ENCODE peak calls at places on chromosomes 12 and 14, in eight cellular contexts. One of them, this sample, is unnamed.

GRCh38 chr14:53545217-53545616 is 392.1 kb upstream of the DDHD1 start:
- ATAC-seq in Panc1: no peak
- ATAC-seq in HepG2: no peak
- ATAC-seq in GM23338: no peak
- ATAC-seq in GM12878: peak
- ATAC-seq in HCT116: no peak
- ATAC-seq in K562: no peak
- ATAC-seq in upper lobe of left lung: no peak
- ATAC-seq in this sample: no peak

GRCh38 chr14:74913986-74914573 is 9.0 kb downstream of the RPS6KL1 start:
- ATAC-seq in HepG2: peak
- ATAC-seq in K562: peak
- ATAC-seq in GM12878: peak
- ATAC-seq in HCT116: peak
- ATAC-seq in GM23338: peak
- ATAC-seq in Panc1: peak
- ATAC-seq in upper lobe of left lung: peak
- ATAC-seq in this sample: peak

GRCh38 chr12:122743895-122744525 is 8.6 kb upstream of the DENR start:
- ATAC-seq in GM23338: no peak
- ATAC-seq in HepG2: no peak
- ATAC-seq in K562: no peak
- ATAC-seq in Panc1: no peak
- ATAC-seq in upper lobe of left lung: peak
- ATAC-seq in HCT116: no peak
- ATAC-seq in GM12878: no peak
- ATAC-seq in this sample: no peak

GRCh38 chr12:58413794-58414193 is 472.4 kb downstream of the ATP23 start:
- ATAC-seq in HCT116: no peak
- ATAC-seq in GM23338: no peak
- ATAC-seq in HepG2: no peak
- ATAC-seq in K562: no peak
- ATAC-seq in Panc1: peak
- ATAC-seq in GM12878: no peak
- ATAC-seq in upper lobe of left lung: no peak
- ATAC-seq in this sample: no peak

GRCh38 chr12:106113446-106114083 is 25.2 kb downstream of the NUAK1 start:
- ATAC-seq in GM12878: peak
- ATAC-seq in GM23338: no peak
- ATAC-seq in upper lobe of left lung: peak
- ATAC-seq in Panc1: peak
- ATAC-seq in K562: no peak
- ATAC-seq in HepG2: no peak
- ATAC-seq in HCT116: no peak
- ATAC-seq in this sample: peak

GRCh38 chr12:107670999-107671643 is 14.5 kb upstream of the PWP1 start:
- ATAC-seq in GM12878: peak
- ATAC-seq in K562: peak
- ATAC-seq in HCT116: peak
- ATAC-seq in GM23338: peak
- ATAC-seq in HepG2: peak
- ATAC-seq in upper lobe of left lung: peak
- ATAC-seq in Panc1: peak
- ATAC-seq in this sample: peak

GRCh38 chr12:48281811-48282210 is 68.9 kb downstream of the ZNF641 start:
- ATAC-seq in K562: no peak
- ATAC-seq in GM12878: no peak
- ATAC-seq in GM23338: no peak
- ATAC-seq in HepG2: no peak
- ATAC-seq in HCT116: no peak
- ATAC-seq in upper lobe of left lung: no peak
- ATAC-seq in Panc1: no peak
- ATAC-seq in this sample: no peak

GRCh38 chr14:103546651-103547454 is 15.6 kb downstream of the BAG5 start:
- ATAC-seq in K562: peak
- ATAC-seq in GM23338: peak
- ATAC-seq in HepG2: peak
- ATAC-seq in upper lobe of left lung: peak
- ATAC-seq in Panc1: peak
- ATAC-seq in HCT116: peak
- ATAC-seq in GM12878: peak
- ATAC-seq in this sample: no peak

GRCh38 chr14:103848720-103849077 is 1.3 kb upstream of the PPP1R13B start:
- ATAC-seq in HCT116: no peak
- ATAC-seq in K562: no peak
- ATAC-seq in Panc1: no peak
- ATAC-seq in GM23338: peak
- ATAC-seq in upper lobe of left lung: peak
- ATAC-seq in HepG2: peak
- ATAC-seq in GM12878: no peak
- ATAC-seq in this sample: no peak

GRCh38 chr14:61342941-61343340 is 21.6 kb downstream of the PRKCH start:
- ATAC-seq in upper lobe of left lung: no peak
- ATAC-seq in HepG2: no peak
- ATAC-seq in K562: peak
- ATAC-seq in GM23338: no peak
- ATAC-seq in GM12878: peak
- ATAC-seq in Panc1: no peak
- ATAC-seq in HCT116: no peak
- ATAC-seq in this sample: no peak

GRCh38 chr14:88999137-88999536 is 174.7 kb downstream of the TTC8 start:
- ATAC-seq in Panc1: no peak
- ATAC-seq in upper lobe of left lung: no peak
- ATAC-seq in K562: no peak
- ATAC-seq in HepG2: no peak
- ATAC-seq in GM23338: no peak
- ATAC-seq in GM12878: no peak
- ATAC-seq in HCT116: no peak
- ATAC-seq in this sample: no peak

GRCh38 chr14:88998027-88998426 is 173.6 kb downstream of the TTC8 start:
- ATAC-seq in K562: no peak
- ATAC-seq in upper lobe of left lung: no peak
- ATAC-seq in Panc1: no peak
- ATAC-seq in HCT116: no peak
- ATAC-seq in GM12878: no peak
- ATAC-seq in HepG2: no peak
- ATAC-seq in GM23338: no peak
- ATAC-seq in this sample: no peak

GRCh38 chr14:89004195-89004594 is 179.7 kb downstream of the TTC8 start:
- ATAC-seq in upper lobe of left lung: peak
- ATAC-seq in K562: no peak
- ATAC-seq in Panc1: no peak
- ATAC-seq in HepG2: no peak
- ATAC-seq in HCT116: no peak
- ATAC-seq in GM23338: no peak
- ATAC-seq in GM12878: no peak
- ATAC-seq in this sample: no peak

GRCh38 chr14:88995437-88996198 is 171.2 kb downstream of the TTC8 start:
- ATAC-seq in HepG2: no peak
- ATAC-seq in Panc1: no peak
- ATAC-seq in K562: no peak
- ATAC-seq in GM12878: no peak
- ATAC-seq in upper lobe of left lung: peak
- ATAC-seq in HCT116: no peak
- ATAC-seq in GM23338: no peak
- ATAC-seq in this sample: no peak

DNA sequence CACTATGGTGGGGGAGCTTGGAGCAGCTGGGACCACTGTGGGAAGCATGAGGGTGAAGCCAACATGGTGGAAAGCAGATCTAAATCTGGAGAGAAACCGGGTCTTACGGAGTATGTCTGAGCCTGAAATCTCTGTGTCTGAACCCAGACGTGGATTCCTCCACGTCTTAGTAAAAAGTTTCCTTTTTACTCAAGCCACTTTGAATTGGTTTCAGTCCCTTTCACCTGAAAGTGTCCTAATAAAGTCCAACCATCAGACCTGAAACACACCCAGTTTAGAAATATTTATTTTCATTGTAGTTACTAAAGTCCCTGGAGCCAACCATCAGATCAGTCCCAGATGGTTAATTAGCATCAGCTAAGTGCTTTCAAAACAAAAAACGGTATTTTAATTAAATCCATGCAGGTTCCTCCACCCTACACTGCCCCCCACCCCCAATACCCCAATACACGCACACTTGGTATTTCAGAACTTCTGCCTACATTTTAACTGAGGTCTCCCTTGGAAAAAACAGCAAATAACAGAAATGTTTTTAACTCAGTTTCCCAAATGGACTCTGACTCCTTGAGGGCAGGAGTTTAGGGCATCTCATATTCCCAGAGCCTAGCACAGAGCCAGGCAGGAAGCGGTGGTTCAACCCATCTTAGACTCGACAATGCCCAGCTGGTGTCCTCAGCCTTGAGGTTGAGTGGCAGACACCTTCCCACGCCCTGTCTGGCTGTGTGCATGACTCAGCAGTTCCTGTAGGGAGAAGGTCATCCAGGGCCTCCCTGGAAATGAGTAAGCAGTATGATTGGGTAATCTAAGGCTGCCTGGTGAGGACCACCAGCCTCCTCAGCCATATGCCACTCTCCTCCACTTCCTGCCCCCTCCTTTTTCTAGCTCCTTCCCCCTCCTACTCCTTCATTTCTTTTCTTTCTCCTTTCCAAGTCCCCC is 175.8 kb downstream of the TTC8 start:
- ATAC-seq in GM23338: peak
- ATAC-seq in upper lobe of left lung: peak
- ATAC-seq in K562: peak
- ATAC-seq in HCT116: peak
- ATAC-seq in Panc1: peak
- ATAC-seq in HepG2: peak
- ATAC-seq in GM12878: no peak
- ATAC-seq in this sample: no peak
- TF ChIP-seq POLR2AphosphoS5 in GM23338: no peak
- TF ChIP-seq POLR2AphosphoS5 in upper lobe of left lung: peak
- TF ChIP-seq POLR2AphosphoS5 in K562: no peak
- TF ChIP-seq POLR2AphosphoS5 in HCT116: no peak
- TF ChIP-seq POLR2AphosphoS5 in Panc1: no peak
- TF ChIP-seq POLR2AphosphoS5 in HepG2: no peak
- TF ChIP-seq POLR2AphosphoS5 in GM12878: no peak
- TF ChIP-seq POLR2AphosphoS5 in this sample: no peak

DNA sequence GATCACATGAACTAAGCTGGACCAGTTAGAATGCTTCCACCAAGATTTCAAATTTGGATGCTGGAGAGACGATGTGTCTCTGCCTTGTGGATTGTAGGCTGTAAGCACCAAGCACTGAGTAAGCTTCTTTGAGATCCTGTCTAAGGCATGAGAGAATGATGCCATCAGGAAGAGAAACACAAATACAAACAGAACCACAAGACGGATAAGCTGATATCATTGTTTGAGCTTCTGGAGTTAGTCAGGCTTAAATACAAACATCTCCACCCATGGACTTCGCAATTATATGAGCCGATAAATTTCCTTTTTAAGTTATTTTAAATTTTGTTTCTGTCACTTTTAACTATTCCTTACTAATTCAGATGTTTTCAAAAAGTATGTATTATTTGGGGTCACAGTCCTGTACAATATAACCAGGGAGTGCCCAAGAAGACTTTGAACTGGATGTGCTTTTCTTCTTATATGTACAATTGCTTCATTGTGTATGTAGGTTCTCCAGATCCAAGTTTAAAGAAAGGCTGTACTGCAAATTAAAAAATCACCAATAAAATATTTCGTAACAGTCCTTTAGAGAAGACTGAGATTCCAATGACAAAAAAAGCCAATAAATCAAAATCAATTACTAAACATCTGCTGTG is 274.3 kb downstream of the ADAMTS20 start:
- ATAC-seq in HCT116: no peak
- ATAC-seq in GM23338: no peak
- ATAC-seq in upper lobe of left lung: peak
- ATAC-seq in GM12878: no peak
- ATAC-seq in K562: no peak
- ATAC-seq in Panc1: peak
- ATAC-seq in HepG2: no peak
- ATAC-seq in this sample: no peak
- TF ChIP-seq POLR2AphosphoS5 in HCT116: no peak
- TF ChIP-seq POLR2AphosphoS5 in GM23338: no peak
- TF ChIP-seq POLR2AphosphoS5 in upper lobe of left lung: no peak
- TF ChIP-seq POLR2AphosphoS5 in GM12878: no peak
- TF ChIP-seq POLR2AphosphoS5 in K562: no peak
- TF ChIP-seq POLR2AphosphoS5 in Panc1: no peak
- TF ChIP-seq POLR2AphosphoS5 in HepG2: no peak
- TF ChIP-seq POLR2AphosphoS5 in this sample: no peak

GRCh38 chr12:90029317-90029716 is 320.7 kb upstream of the ATP2B1 start:
- ATAC-seq in Panc1: no peak
- ATAC-seq in GM12878: no peak
- ATAC-seq in HCT116: no peak
- ATAC-seq in GM23338: no peak
- ATAC-seq in upper lobe of left lung: no peak
- ATAC-seq in K562: no peak
- ATAC-seq in HepG2: no peak
- ATAC-seq in this sample: no peak

GRCh38 chr12:90026516-90026915 is 317.9 kb upstream of the ATP2B1 start:
- ATAC-seq in GM23338: no peak
- ATAC-seq in GM12878: no peak
- ATAC-seq in K562: no peak
- ATAC-seq in HepG2: no peak
- ATAC-seq in upper lobe of left lung: no peak
- ATAC-seq in HCT116: no peak
- ATAC-seq in Panc1: no peak
- ATAC-seq in this sample: no peak

GRCh38 chr12:90027041-90027440 is 318.4 kb upstream of the ATP2B1 start:
- ATAC-seq in upper lobe of left lung: no peak
- ATAC-seq in HCT116: no peak
- ATAC-seq in HepG2: no peak
- ATAC-seq in GM12878: no peak
- ATAC-seq in K562: no peak
- ATAC-seq in Panc1: no peak
- ATAC-seq in GM23338: no peak
- ATAC-seq in this sample: no peak

GRCh38 chr12:90027889-90028570 is 319.4 kb upstream of the ATP2B1 start:
- ATAC-seq in HepG2: no peak
- ATAC-seq in GM12878: no peak
- ATAC-seq in GM23338: no peak
- ATAC-seq in Panc1: no peak
- ATAC-seq in HCT116: no peak
- ATAC-seq in K562: no peak
- ATAC-seq in upper lobe of left lung: no peak
- ATAC-seq in this sample: no peak

DNA sequence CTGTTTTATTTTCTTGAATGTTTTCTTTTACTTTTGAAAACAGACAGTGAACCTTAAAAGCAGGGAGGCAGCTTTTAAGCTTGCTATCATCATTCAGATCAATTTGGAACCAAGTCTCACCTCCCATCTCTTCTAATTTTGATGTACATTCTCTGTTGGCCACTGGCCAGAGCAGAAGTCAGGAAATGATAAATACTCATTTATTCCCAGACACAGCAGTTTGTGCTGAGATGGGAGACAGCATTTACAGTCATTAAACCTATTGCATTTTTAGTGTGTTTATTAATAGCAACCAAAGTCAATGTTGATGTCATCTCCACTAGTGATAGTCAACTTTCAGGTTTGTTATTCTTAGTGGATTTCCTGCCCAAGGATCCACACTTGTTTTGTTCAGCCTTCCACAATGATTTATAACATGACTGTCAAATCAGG is 320.0 kb upstream of the ATP2B1 start:
- ATAC-seq in Panc1: no peak
- ATAC-seq in HCT116: no peak
- ATAC-seq in GM23338: no peak
- ATAC-seq in K562: no peak
- ATAC-seq in HepG2: no peak
- ATAC-seq in upper lobe of left lung: no peak
- ATAC-seq in GM12878: peak
- ATAC-seq in this sample: no peak
- TF ChIP-seq POLR2AphosphoS5 in Panc1: no peak
- TF ChIP-seq POLR2AphosphoS5 in HCT116: no peak
- TF ChIP-seq POLR2AphosphoS5 in GM23338: no peak
- TF ChIP-seq POLR2AphosphoS5 in K562: no peak
- TF ChIP-seq POLR2AphosphoS5 in HepG2: no peak
- TF ChIP-seq POLR2AphosphoS5 in upper lobe of left lung: no peak
- TF ChIP-seq POLR2AphosphoS5 in GM12878: no peak
- TF ChIP-seq POLR2AphosphoS5 in this sample: no peak

GRCh38 chr14:39023939-39024871 is 78.8 kb downstream of the SEC23A start:
- ATAC-seq in K562: no peak
- ATAC-seq in HCT116: no peak
- ATAC-seq in GM23338: no peak
- ATAC-seq in HepG2: peak
- ATAC-seq in upper lobe of left lung: no peak
- ATAC-seq in GM12878: no peak
- ATAC-seq in Panc1: no peak
- ATAC-seq in this sample: no peak
- TF ChIP-seq POLR2AphosphoS5 in K562: no peak
- TF ChIP-seq POLR2AphosphoS5 in HCT116: no peak
- TF ChIP-seq POLR2AphosphoS5 in GM23338: no peak
- TF ChIP-seq POLR2AphosphoS5 in HepG2: no peak
- TF ChIP-seq POLR2AphosphoS5 in upper lobe of left lung: no peak
- TF ChIP-seq POLR2AphosphoS5 in GM12878: no peak
- TF ChIP-seq POLR2AphosphoS5 in Panc1: no peak
- TF ChIP-seq POLR2AphosphoS5 in this sample: no peak